ENCODE peak calls at places on chromosomes 3 and 15, in four cellular contexts. One of them, this sample, is unnamed.

GRCh38 chr3:64939309-64939708 is 251.5 kb upstream of the ADAMTS9 start:
- DNase-seq in activated CD8-positive, alpha-beta memory T cell treated with anti-CD3 and anti-CD28 coated beads for 48 hours: no peak
- DNase-seq in LHCN-M2: no peak
- DNase-seq in pons: no peak
- DNase-seq in this sample: no peak

GRCh38 chr15:78148392-78149067 is 632 bp upstream of the IDH3A start:
- DNase-seq in activated CD8-positive, alpha-beta memory T cell treated with anti-CD3 and anti-CD28 coated beads for 48 hours: no peak
- DNase-seq in LHCN-M2: no peak
- DNase-seq in pons: no peak
- DNase-seq in this sample: no peak

GRCh38 chr15:100712226-100712625 is 109.8 kb downstream of the ASB7 start:
- DNase-seq in activated CD8-positive, alpha-beta memory T cell treated with anti-CD3 and anti-CD28 coated beads for 48 hours: no peak
- DNase-seq in LHCN-M2: no peak
- DNase-seq in pons: no peak
- DNase-seq in this sample: peak; percentile 73

GRCh38 chr3:124560406-124561215 is 169.6 kb upstream of the UMPS start:
- DNase-seq in activated CD8-positive, alpha-beta memory T cell treated with anti-CD3 and anti-CD28 coated beads for 48 hours: no peak
- DNase-seq in LHCN-M2: no peak
- DNase-seq in pons: no peak
- DNase-seq in this sample: no peak

GRCh38 chr3:137172703-137173102 is 214.9 kb downstream of the IL20RB start:
- DNase-seq in activated CD8-positive, alpha-beta memory T cell treated with anti-CD3 and anti-CD28 coated beads for 48 hours: no peak
- DNase-seq in LHCN-M2: no peak
- DNase-seq in pons: no peak
- DNase-seq in this sample: no peak

GRCh38 chr3:66208189-66208588 is 12.6 kb upstream of the SLC25A26 start:
- DNase-seq in activated CD8-positive, alpha-beta memory T cell treated with anti-CD3 and anti-CD28 coated beads for 48 hours: no peak
- DNase-seq in LHCN-M2: no peak
- DNase-seq in pons: no peak
- DNase-seq in this sample: no peak

GRCh38 chr3:17118771-17119170 is 234.0 kb downstream of the PLCL2 start:
- DNase-seq in activated CD8-positive, alpha-beta memory T cell treated with anti-CD3 and anti-CD28 coated beads for 48 hours: no peak
- DNase-seq in LHCN-M2: no peak
- DNase-seq in pons: no peak
- DNase-seq in this sample: no peak

GRCh38 chr3:50238549-50239026 is 2.6 kb downstream of the GNAI2 start:
- DNase-seq in activated CD8-positive, alpha-beta memory T cell treated with anti-CD3 and anti-CD28 coated beads for 48 hours: no peak
- DNase-seq in LHCN-M2: no peak
- DNase-seq in pons: peak; percentile 53
- DNase-seq in this sample: peak; percentile 76

GRCh38 chr3:77348244-77348855 is 308.5 kb downstream of the ROBO2 start:
- DNase-seq in activated CD8-positive, alpha-beta memory T cell treated with anti-CD3 and anti-CD28 coated beads for 48 hours: no peak
- DNase-seq in LHCN-M2: no peak
- DNase-seq in pons: no peak
- DNase-seq in this sample: peak; percentile 15

GRCh38 chr15:25244731-25245585 is 193.9 kb downstream of the UBE3A start:
- DNase-seq in activated CD8-positive, alpha-beta memory T cell treated with anti-CD3 and anti-CD28 coated beads for 48 hours: no peak
- DNase-seq in LHCN-M2: no peak
- DNase-seq in pons: no peak
- DNase-seq in this sample: no peak

GRCh38 chr15:59170295-59170881 is 36.3 kb upstream of the LDHAL6B start:
- DNase-seq in activated CD8-positive, alpha-beta memory T cell treated with anti-CD3 and anti-CD28 coated beads for 48 hours: no peak
- DNase-seq in LHCN-M2: peak; percentile 44
- DNase-seq in pons: peak; percentile 53
- DNase-seq in this sample: peak; percentile 99

GRCh38 chr3:40779039-40779438 is 254.3 kb downstream of the ZNF621 start:
- DNase-seq in activated CD8-positive, alpha-beta memory T cell treated with anti-CD3 and anti-CD28 coated beads for 48 hours: no peak
- DNase-seq in LHCN-M2: no peak
- DNase-seq in pons: no peak
- DNase-seq in this sample: no peak

GRCh38 chr3:146503459-146504202 is 34.3 kb upstream of the PLSCR2 start:
- DNase-seq in activated CD8-positive, alpha-beta memory T cell treated with anti-CD3 and anti-CD28 coated beads for 48 hours: no peak
- DNase-seq in LHCN-M2: peak; percentile 94
- DNase-seq in pons: no peak
- DNase-seq in this sample: peak; percentile 89

GRCh38 chr3:133804896-133805295 is 719 bp upstream of the SRPRB start:
- DNase-seq in activated CD8-positive, alpha-beta memory T cell treated with anti-CD3 and anti-CD28 coated beads for 48 hours: no peak
- DNase-seq in LHCN-M2: no peak
- DNase-seq in pons: no peak
- DNase-seq in this sample: no peak

GRCh38 chr3:127710473-127710941 is 37.8 kb downstream of the ABTB1 start:
- DNase-seq in activated CD8-positive, alpha-beta memory T cell treated with anti-CD3 and anti-CD28 coated beads for 48 hours: no peak
- DNase-seq in LHCN-M2: no peak
- DNase-seq in pons: no peak
- DNase-seq in this sample: no peak